ENCODE peak calls at places on chromosome 4, in five cellular contexts. G is globus pallidus, R is activated T-helper 1 cell treated with Interleukin-2 at 50 U/mL for 16 hours, F is Caki2, Q is heart left ventricle. O is an unnamed sample.

GRCh38 chr4:76615999-76616398 is 181.0 kb downstream of the SHROOM3 start:
- DNase-seq in G (no peak), R (no peak), F (no peak), Q (no peak), O (no peak)

GRCh38 chr4:173167793-173168395 is 717 bp upstream of the GALNT7 start:
- DNase-seq in G (peak; percentile 37), R (peak; percentile 4), F (peak; percentile 81), Q (peak; percentile 64), O (peak; percentile 25)

GRCh38 chr4:2790583-2791517 is 2.0 kb upstream of the SH3BP2 start:
- DNase-seq in G (no peak), R (no peak), F (no peak), Q (no peak), O (no peak)

GRCh38 chr4:58127680-58128079 is 1017.5 kb upstream of the IGFBP7 start:
- DNase-seq in G (no peak), R (no peak), F (no peak), Q (no peak), O (no peak)

GRCh38 chr4:123709336-123709735 is 312.7 kb downstream of the SPRY1 start:
- DNase-seq in G (no peak), R (no peak), F (no peak), Q (no peak), O (no peak)

GRCh38 chr4:141127884-141128283 is 5.4 kb downstream of the RNF150 start:
- DNase-seq in G (no peak), R (no peak), F (no peak), Q (no peak), O (no peak)

GRCh38 chr4:2043396-2044118 is 15.6 kb upstream of the NAT8L start:
- DNase-seq in G (no peak), R (no peak), F (no peak), Q (no peak), O (no peak)

GRCh38 chr4:85738721-85739120 is 263.8 kb downstream of the ARHGAP24 start:
- DNase-seq in G (no peak), R (no peak), F (no peak), Q (no peak), O (no peak)

GRCh38 chr4:2303686-2304320 is 41.9 kb upstream of the MXD4 start:
- DNase-seq in G (no peak), R (no peak), F (no peak), Q (peak; percentile 58), O (no peak)

GRCh38 chr4:40719008-40719623 is 30.6 kb upstream of the NSUN7 start:
- DNase-seq in G (no peak), R (no peak), F (peak; percentile 46), Q (no peak), O (peak; percentile 75)

GRCh38 chr4:186936496-186937375 is 213.1 kb upstream of the FAT1 start:
- DNase-seq in G (no peak), R (no peak), F (peak; percentile 86), Q (no peak), O (peak; percentile 94)

GRCh38 chr4:115629270-115629669 is 515.9 kb upstream of the NDST4 start:
- DNase-seq in G (no peak), R (no peak), F (no peak), Q (no peak), O (no peak)

GRCh38 chr4:186037692-186038658 is 31.0 kb upstream of the TLR3 start:
- DNase-seq in G (peak; percentile 79), R (no peak), F (peak; percentile 54), Q (no peak), O (peak; percentile 80)

GRCh38 chr4:40515398-40516293 is 114.0 kb downstream of the RBM47 start:
- DNase-seq in G (no peak), R (no peak), F (peak; percentile 91), Q (no peak), O (peak; percentile 83)

GRCh38 chr4:124483043-124483906 is 229.3 kb downstream of the ANKRD50 start:
- DNase-seq in G (no peak), R (no peak), F (no peak), Q (no peak), O (peak; percentile 65)

GRCh38 chr4:80202784-80203553 is 5.7 kb downstream of the PRDM8 start:
- DNase-seq in G (no peak), R (peak; percentile 33), F (peak; percentile 61), Q (peak; percentile 70), O (no peak)

GRCh38 chr4:83219991-83220360 is 64.6 kb downstream of the COQ2 start:
- DNase-seq in G (no peak), R (no peak), F (no peak), Q (no peak), O (no peak)

GRCh38 chr4:106690487-106690886 is 321.9 kb upstream of the GIMD1 start:
- DNase-seq in G (no peak), R (no peak), F (no peak), Q (no peak), O (peak; percentile 80)

GRCh38 chr4:30413915-30414314 is 306.3 kb upstream of the PCDH7 start:
- DNase-seq in G (no peak), R (no peak), F (no peak), Q (no peak), O (no peak)

GRCh38 chr4:47641755-47642154 is 156.7 kb downstream of the ATP10D start:
- DNase-seq in G (no peak), R (no peak), F (no peak), Q (no peak), O (peak; percentile 10)